ENCODE peak calls at places on chromosome 17, in six cellular contexts. One of them, this sample, is unnamed.

GRCh38 chr17:78110363-78111011 is 18.1 kb downstream of the TMC6 start:
- DNase-seq in HTR-8/SVneo: no peak
- DNase-seq in A549: no peak
- DNase-seq in aorta: peak
- DNase-seq in activated effector memory CD4-positive, alpha-beta T cell treated with anti-CD3 and anti-CD28 coated beads, Interleukin-2, amount 50 U/mL, for 16 hours: no peak
- DNase-seq in NCI-H1417: no peak
- DNase-seq in this sample: no peak

GRCh38 chr17:2002767-2003329 is 22.3 kb downstream of the RTN4RL1 start:
- DNase-seq in activated effector memory CD4-positive, alpha-beta T cell treated with anti-CD3 and anti-CD28 coated beads, Interleukin-2, amount 50 U/mL, for 16 hours: no peak
- DNase-seq in aorta: no peak
- DNase-seq in NCI-H1417: no peak
- DNase-seq in HTR-8/SVneo: no peak
- DNase-seq in A549: no peak
- DNase-seq in this sample: no peak

GRCh38 chr17:75105269-75106080 is 4.3 kb upstream of the ARMC7 start:
- DNase-seq in activated effector memory CD4-positive, alpha-beta T cell treated with anti-CD3 and anti-CD28 coated beads, Interleukin-2, amount 50 U/mL, for 16 hours: no peak
- DNase-seq in aorta: peak
- DNase-seq in HTR-8/SVneo: peak
- DNase-seq in A549: peak
- DNase-seq in NCI-H1417: peak
- DNase-seq in this sample: peak

GRCh38 chr17:80365001-80365965 is 49.7 kb upstream of the ENDOV start:
- DNase-seq in HTR-8/SVneo: no peak
- DNase-seq in NCI-H1417: no peak
- DNase-seq in A549: no peak
- DNase-seq in aorta: peak
- DNase-seq in activated effector memory CD4-positive, alpha-beta T cell treated with anti-CD3 and anti-CD28 coated beads, Interleukin-2, amount 50 U/mL, for 16 hours: peak
- DNase-seq in this sample: no peak

GRCh38 chr17:35390663-35391062 is 17.2 kb upstream of the SLFN11 start:
- DNase-seq in aorta: no peak
- DNase-seq in HTR-8/SVneo: no peak
- DNase-seq in NCI-H1417: no peak
- DNase-seq in A549: no peak
- DNase-seq in activated effector memory CD4-positive, alpha-beta T cell treated with anti-CD3 and anti-CD28 coated beads, Interleukin-2, amount 50 U/mL, for 16 hours: no peak
- DNase-seq in this sample: no peak

GRCh38 chr17:15741624-15742023 is 9.5 kb downstream of the TBC1D26 start:
- DNase-seq in aorta: no peak
- DNase-seq in A549: no peak
- DNase-seq in NCI-H1417: no peak
- DNase-seq in activated effector memory CD4-positive, alpha-beta T cell treated with anti-CD3 and anti-CD28 coated beads, Interleukin-2, amount 50 U/mL, for 16 hours: no peak
- DNase-seq in HTR-8/SVneo: no peak
- DNase-seq in this sample: no peak

GRCh38 chr17:50129303-50129945 is 536 bp downstream of the SAMD14 start:
- DNase-seq in aorta: no peak
- DNase-seq in NCI-H1417: peak
- DNase-seq in HTR-8/SVneo: no peak
- DNase-seq in A549: peak
- DNase-seq in activated effector memory CD4-positive, alpha-beta T cell treated with anti-CD3 and anti-CD28 coated beads, Interleukin-2, amount 50 U/mL, for 16 hours: peak
- DNase-seq in this sample: no peak

GRCh38 chr17:16301963-16302855 is 51.1 kb downstream of the CENPV start:
- DNase-seq in A549: no peak
- DNase-seq in activated effector memory CD4-positive, alpha-beta T cell treated with anti-CD3 and anti-CD28 coated beads, Interleukin-2, amount 50 U/mL, for 16 hours: no peak
- DNase-seq in aorta: no peak
- DNase-seq in HTR-8/SVneo: no peak
- DNase-seq in NCI-H1417: no peak
- DNase-seq in this sample: no peak

GRCh38 chr17:29347831-29348281 is 42.3 kb upstream of the TAOK1 start:
- DNase-seq in NCI-H1417: no peak
- DNase-seq in activated effector memory CD4-positive, alpha-beta T cell treated with anti-CD3 and anti-CD28 coated beads, Interleukin-2, amount 50 U/mL, for 16 hours: no peak
- DNase-seq in A549: no peak
- DNase-seq in aorta: no peak
- DNase-seq in HTR-8/SVneo: peak
- DNase-seq in this sample: no peak

GRCh38 chr17:57290955-57291354 is 34.6 kb downstream of the MSI2 start:
- DNase-seq in NCI-H1417: no peak
- DNase-seq in activated effector memory CD4-positive, alpha-beta T cell treated with anti-CD3 and anti-CD28 coated beads, Interleukin-2, amount 50 U/mL, for 16 hours: no peak
- DNase-seq in A549: no peak
- DNase-seq in aorta: no peak
- DNase-seq in HTR-8/SVneo: no peak
- DNase-seq in this sample: no peak

GRCh38 chr17:64009571-64010402 is 10.6 kb downstream of the ICAM2 start:
- DNase-seq in HTR-8/SVneo: no peak
- DNase-seq in NCI-H1417: no peak
- DNase-seq in aorta: no peak
- DNase-seq in activated effector memory CD4-positive, alpha-beta T cell treated with anti-CD3 and anti-CD28 coated beads, Interleukin-2, amount 50 U/mL, for 16 hours: no peak
- DNase-seq in A549: no peak
- DNase-seq in this sample: no peak